ENCODE peak calls at places on chromosomes 4 and X, in five cellular contexts. One of them, this sample, is unnamed.

GRCh38 chr4:25993564-25994185 is 79.7 kb downstream of the SMIM20 start:
- DNase-seq in IMR-90: no peak
- DNase-seq in A549: peak; percentile 33
- DNase-seq in GM23248: peak; percentile 41
- DNase-seq in fibroblast of lung: peak; percentile 23
- DNase-seq in this sample: peak; percentile 62

GRCh38 chrX:139287155-139287924 is 243.2 kb upstream of the F9 start:
- DNase-seq in fibroblast of lung: no peak
- DNase-seq in IMR-90: no peak
- DNase-seq in GM23248: no peak
- DNase-seq in A549: no peak
- DNase-seq in this sample: no peak

GRCh38 chr4:72899214-72899613 is 170.3 kb downstream of the COX18 start:
- DNase-seq in GM23248: no peak
- DNase-seq in IMR-90: no peak
- DNase-seq in A549: no peak
- DNase-seq in fibroblast of lung: no peak
- DNase-seq in this sample: no peak

GRCh38 chrX:111095974-111096870 is at the start of gene PAK3:
- DNase-seq in IMR-90: peak; percentile 64
- DNase-seq in A549: peak; percentile 19
- DNase-seq in GM23248: peak; percentile 15
- DNase-seq in fibroblast of lung: peak; percentile 33
- DNase-seq in this sample: peak; percentile 83

GRCh38 chr4:106238819-106239420 is 77.1 kb downstream of the TBCK start:
- DNase-seq in GM23248: peak; percentile 59
- DNase-seq in A549: peak; percentile 50
- DNase-seq in IMR-90: peak; percentile 34
- DNase-seq in fibroblast of lung: peak; percentile 39
- DNase-seq in this sample: no peak

GRCh38 chr4:6008766-6009385 is 9.4 kb downstream of the C4orf50 start:
- DNase-seq in GM23248: no peak
- DNase-seq in IMR-90: no peak
- DNase-seq in fibroblast of lung: no peak
- DNase-seq in A549: no peak
- DNase-seq in this sample: no peak

GRCh38 chrX:98931194-98931593 is 1478.9 kb downstream of the PCDH19 start:
- DNase-seq in fibroblast of lung: no peak
- DNase-seq in A549: no peak
- DNase-seq in GM23248: no peak
- DNase-seq in IMR-90: no peak
- DNase-seq in this sample: no peak

GRCh38 chr4:79290376-79290775 is 35.5 kb downstream of the NAA11 start:
- DNase-seq in A549: no peak
- DNase-seq in IMR-90: no peak
- DNase-seq in GM23248: no peak
- DNase-seq in fibroblast of lung: no peak
- DNase-seq in this sample: no peak

GRCh38 chr4:111127842-111128241 is 505.0 kb upstream of the PITX2 start:
- DNase-seq in GM23248: no peak
- DNase-seq in fibroblast of lung: no peak
- DNase-seq in A549: no peak
- DNase-seq in IMR-90: no peak
- DNase-seq in this sample: no peak

DNA sequence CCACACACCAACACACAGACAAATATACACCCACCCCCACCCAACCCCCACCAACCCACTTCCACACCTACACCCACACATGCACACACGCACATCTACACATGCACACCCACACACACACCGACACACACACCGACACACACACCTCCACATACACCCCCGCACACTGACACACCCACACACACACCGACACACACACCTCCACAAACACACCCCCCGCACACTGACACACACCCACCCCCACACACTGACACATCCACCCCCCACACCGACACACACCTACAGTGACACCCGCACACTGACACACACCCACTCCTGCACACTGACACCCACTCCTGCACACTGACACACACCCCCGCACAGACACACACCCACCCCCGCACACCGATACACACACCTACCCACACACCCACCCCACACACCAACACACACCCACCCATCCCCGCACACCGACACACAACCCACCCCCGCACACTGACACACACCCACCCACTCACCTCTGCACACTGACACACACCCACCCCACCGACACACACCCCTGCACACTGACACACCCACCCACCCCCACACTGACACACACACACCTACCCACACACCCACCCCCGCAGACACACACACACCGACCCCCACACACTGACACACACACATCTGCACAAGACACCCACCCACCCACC is 31.1 kb downstream of the FGFRL1 start:
- DNase-seq in A549: no peak
- DNase-seq in GM23248: no peak
- DNase-seq in IMR-90: no peak
- DNase-seq in fibroblast of lung: no peak
- DNase-seq in this sample: no peak
- H3K4me3 ChIP-seq in A549: no peak overlapping the region
- H3K4me3 ChIP-seq in GM23248: no peak overlapping the region
- H3K4me3 ChIP-seq in IMR-90: no peak overlapping the region
- H3K4me3 ChIP-seq in fibroblast of lung: no peak overlapping the region
- H3K4me3 ChIP-seq in this sample: no peak overlapping the region

GRCh38 chr4:122100508-122100907 is 51.6 kb upstream of the BLTP1 start:
- DNase-seq in GM23248: no peak
- DNase-seq in IMR-90: no peak
- DNase-seq in fibroblast of lung: no peak
- DNase-seq in A549: no peak
- DNase-seq in this sample: no peak

GRCh38 chr4:122104184-122104583 is 47.9 kb upstream of the BLTP1 start:
- DNase-seq in GM23248: no peak
- DNase-seq in A549: no peak
- DNase-seq in fibroblast of lung: no peak
- DNase-seq in IMR-90: peak; percentile 35
- DNase-seq in this sample: no peak

GRCh38 chr4:122099896-122100295 is 52.2 kb upstream of the BLTP1 start:
- DNase-seq in fibroblast of lung: peak; percentile 70
- DNase-seq in GM23248: peak; percentile 5
- DNase-seq in A549: no peak
- DNase-seq in IMR-90: peak; percentile 89
- DNase-seq in this sample: no peak
- H3K27ac ChIP-seq in fibroblast of lung: no peak overlapping the region
- H3K27ac ChIP-seq in GM23248: no peak overlapping the region
- H3K27ac ChIP-seq in A549: no peak overlapping the region
- H3K27ac ChIP-seq in IMR-90: no peak overlapping the region
- H3K27ac ChIP-seq in this sample: no peak overlapping the region

GRCh38 chrX:19799319-19800182 is 87.8 kb downstream of the SH3KBP1 start:
- DNase-seq in IMR-90: peak; percentile 31
- DNase-seq in GM23248: peak; percentile 80
- DNase-seq in A549: no peak
- DNase-seq in fibroblast of lung: peak; percentile 43
- DNase-seq in this sample: no peak
- H3K4me3 ChIP-seq in IMR-90: no peak overlapping the region
- H3K4me3 ChIP-seq in GM23248: peak overlapping the region; percentile 63
- H3K4me3 ChIP-seq in A549: no peak overlapping the region
- H3K4me3 ChIP-seq in fibroblast of lung: no peak overlapping the region
- H3K4me3 ChIP-seq in this sample: peak overlapping the region; percentile 0

GRCh38 chr4:127709456-127709855 is 20.7 kb upstream of the SLC25A31 start:
- DNase-seq in GM23248: peak; percentile 18
- DNase-seq in IMR-90: no peak
- DNase-seq in A549: no peak
- DNase-seq in fibroblast of lung: peak; percentile 15
- DNase-seq in this sample: no peak

GRCh38 chr4:127708985-127709384 is 21.2 kb upstream of the SLC25A31 start:
- DNase-seq in fibroblast of lung: peak; percentile 76
- DNase-seq in GM23248: peak; percentile 97
- DNase-seq in A549: peak; percentile 59
- DNase-seq in IMR-90: peak; percentile 77
- DNase-seq in this sample: no peak
- H3K27ac ChIP-seq in fibroblast of lung: no peak overlapping the region
- H3K27ac ChIP-seq in GM23248: peak overlapping the region; percentile 47
- H3K27ac ChIP-seq in A549: peak overlapping the region; percentile 58
- H3K27ac ChIP-seq in IMR-90: no peak overlapping the region
- H3K27ac ChIP-seq in this sample: no peak overlapping the region

GRCh38 chr4:137312257-137312656 is 220.0 kb downstream of the PCDH18 start:
- DNase-seq in A549: no peak
- DNase-seq in GM23248: peak; percentile 58
- DNase-seq in IMR-90: peak; percentile 43
- DNase-seq in fibroblast of lung: peak; percentile 70
- DNase-seq in this sample: no peak
- H3K4me3 ChIP-seq in A549: no peak overlapping the region
- H3K4me3 ChIP-seq in GM23248: no peak overlapping the region
- H3K4me3 ChIP-seq in IMR-90: no peak overlapping the region
- H3K4me3 ChIP-seq in fibroblast of lung: no peak overlapping the region
- H3K4me3 ChIP-seq in this sample: no peak overlapping the region

DNA sequence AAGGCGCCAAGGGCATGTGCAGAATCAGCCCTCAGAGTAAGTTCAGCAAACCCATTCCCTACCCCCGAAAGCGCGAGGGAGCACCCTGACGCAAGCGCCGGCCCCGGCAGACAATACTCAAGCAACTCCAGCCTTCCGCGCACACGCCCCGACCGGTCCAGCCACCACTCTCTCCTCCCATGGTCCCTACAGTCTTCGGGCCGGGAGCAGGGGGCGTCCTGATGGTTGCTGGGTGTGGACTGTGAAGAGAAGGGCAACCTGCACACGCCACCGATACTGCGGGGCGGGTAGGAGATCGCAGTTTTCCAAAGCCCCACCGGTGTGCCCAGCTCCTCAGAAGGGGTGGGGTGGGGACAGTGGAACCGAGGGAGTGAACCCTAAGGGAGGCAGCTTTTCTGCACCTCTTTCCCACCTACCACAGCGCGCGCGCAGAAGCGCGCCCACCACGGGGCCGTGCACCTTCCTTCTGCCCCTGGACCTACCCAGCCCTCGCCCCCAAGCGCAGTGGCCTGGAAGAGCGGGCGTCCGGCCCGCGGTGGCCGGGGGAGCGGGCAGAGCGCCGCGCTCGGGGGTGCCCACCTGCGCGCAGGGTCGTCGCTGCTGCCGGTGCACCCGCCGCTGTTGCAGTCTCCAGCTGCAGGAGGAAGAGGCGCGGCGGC is 650.2 kb upstream of the DIPK2B start:
- DNase-seq in A549: peak; percentile 52
- DNase-seq in IMR-90: peak; percentile 28
- DNase-seq in fibroblast of lung: peak; percentile 44
- DNase-seq in GM23248: peak; percentile 60
- DNase-seq in this sample: no peak
- H3K27ac ChIP-seq in A549: peak overlapping the region; percentile 99
- H3K27ac ChIP-seq in IMR-90: peak overlapping the region; percentile 70
- H3K27ac ChIP-seq in fibroblast of lung: peak overlapping the region; percentile 37
- H3K27ac ChIP-seq in GM23248: no peak overlapping the region
- H3K27ac ChIP-seq in this sample: no peak overlapping the region

GRCh38 chr4:89838005-89838404 is 1.0 kb upstream of the SNCA start:
- DNase-seq in GM23248: peak; percentile 12
- DNase-seq in IMR-90: no peak
- DNase-seq in fibroblast of lung: peak; percentile 32
- DNase-seq in A549: no peak
- DNase-seq in this sample: no peak

GRCh38 chr4:89837385-89837995 is 529 bp upstream of the SNCA start:
- DNase-seq in IMR-90: peak; percentile 16
- DNase-seq in fibroblast of lung: peak; percentile 53
- DNase-seq in GM23248: peak; percentile 20
- DNase-seq in A549: peak; percentile 2
- DNase-seq in this sample: no peak

GRCh38 chr4:89836031-89836777 is 757 bp downstream of the SNCA start:
- DNase-seq in GM23248: peak; percentile 3
- DNase-seq in fibroblast of lung: no peak
- DNase-seq in IMR-90: no peak
- DNase-seq in A549: no peak
- DNase-seq in this sample: no peak

GRCh38 chr4:89835413-89835812 is 1.5 kb downstream of the SNCA start:
- DNase-seq in fibroblast of lung: no peak
- DNase-seq in IMR-90: no peak
- DNase-seq in GM23248: no peak
- DNase-seq in A549: no peak
- DNase-seq in this sample: no peak

GRCh38 chr4:89836897-89837384 is at the start of gene SNCA:
- DNase-seq in GM23248: peak; percentile 67
- DNase-seq in fibroblast of lung: peak; percentile 73
- DNase-seq in IMR-90: peak; percentile 21
- DNase-seq in A549: peak; percentile 26
- DNase-seq in this sample: no peak
- H3K4me3 ChIP-seq in GM23248: peak within 1 kb of the TSS; percentile 68
- H3K4me3 ChIP-seq in fibroblast of lung: peak within 1 kb of the TSS; percentile 43
- H3K4me3 ChIP-seq in IMR-90: peak within 1 kb of the TSS; percentile 34
- H3K4me3 ChIP-seq in A549: peak within 1 kb of the TSS; percentile 45
- H3K4me3 ChIP-seq in this sample: peak within 1 kb of the TSS; percentile 46

This sample was measured in ascending aorta.